ENCODE peak calls at places on chromosomes 13 and 19, in six cellular contexts. K is stimulated activated CD4-positive, alpha-beta T cell treated with anti-CD3 and anti-CD28 coated beads, TNF-alpha, amount 100 ng/mL, for 48 hours; Q is activated CD4-positive, alpha-beta T cell treated with anti-CD3 and anti-CD28 coated beads, Interleukin-2, amount 50 U/mL, for 24 hours; Y is astrocyte of the spinal cord; P is HTR-8/SVneo; L is mesothelial cell of epicardium. Z is an unnamed sample.

GRCh38 chr13:35712907-35713685 is 236.6 kb upstream of the MAB21L1 start:
- DNase-seq in K (no peak), Q (no peak), Y (peak), P (no peak), L (no peak), Z (no peak)

GRCh38 chr13:114118086-114118762 is 14.2 kb downstream of the RASA3 start:
- DNase-seq in K (no peak), Q (no peak), Y (no peak), P (no peak), L (no peak), Z (no peak)

GRCh38 chr13:58946274-58946673 is 1217.5 kb downstream of the DIAPH3 start:
- DNase-seq in K (no peak), Q (no peak), Y (peak), P (no peak), L (no peak), Z (no peak)

GRCh38 chr13:112326821-112327370 is 49.3 kb upstream of the SPACA7 start:
- DNase-seq in K (no peak), Q (no peak), Y (no peak), P (no peak), L (no peak), Z (no peak)

GRCh38 chr19:35211545-35212230 is 16.9 kb downstream of the FAM187B start:
- DNase-seq in K (no peak), Q (peak), Y (no peak), P (no peak), L (no peak), Z (peak)

GRCh38 chr19:35031072-35031881 is 1.0 kb downstream of the SCN1B start:
- DNase-seq in K (no peak), Q (no peak), Y (peak), P (peak), L (no peak), Z (peak)

GRCh38 chr19:17505218-17505617 is 6.2 kb upstream of the PGLS start:
- DNase-seq in K (no peak), Q (no peak), Y (no peak), P (no peak), L (no peak), Z (no peak)

GRCh38 chr13:50955212-50955611 is 45.6 kb downstream of the RNASEH2B start:
- DNase-seq in K (no peak), Q (no peak), Y (no peak), P (no peak), L (no peak), Z (no peak)

GRCh38 chr13:50320297-50320862 is 305.1 kb downstream of the KCNRG start:
- DNase-seq in K (no peak), Q (no peak), Y (peak), P (peak), L (no peak), Z (no peak)

GRCh38 chr19:15159251-15159650 is 41.5 kb downstream of the NOTCH3 start:
- DNase-seq in K (no peak), Q (no peak), Y (peak), P (no peak), L (no peak), Z (no peak)

GRCh38 chr13:42807866-42808265 is 26.5 kb downstream of the FAM216B start:
- DNase-seq in K (no peak), Q (no peak), Y (peak), P (peak), L (no peak), Z (no peak)

GRCh38 chr19:55809381-55810058 is 22.3 kb downstream of the NLRP11 start:
- DNase-seq in K (peak), Q (peak), Y (peak), P (peak), L (no peak), Z (no peak)

GRCh38 chr13:33172400-33172799 is 113.2 kb downstream of the STARD13 start:
- DNase-seq in K (no peak), Q (no peak), Y (peak), P (no peak), L (no peak), Z (no peak)

GRCh38 chr19:40740747-40741146 is 9.5 kb downstream of the ACTMAP start:
- DNase-seq in K (no peak), Q (no peak), Y (no peak), P (no peak), L (no peak), Z (no peak)

GRCh38 chr13:95067303-95067702 is 233.9 kb downstream of the ABCC4 start:
- DNase-seq in K (no peak), Q (no peak), Y (peak), P (no peak), L (no peak), Z (no peak)

GRCh38 chr13:101258071-101258470 is 158.2 kb downstream of the NALCN start:
- DNase-seq in K (peak), Q (peak), Y (peak), P (peak), L (no peak), Z (no peak)

GRCh38 chr19:38793186-38793585 is 4.2 kb downstream of the LGALS7B start:
- DNase-seq in K (no peak), Q (no peak), Y (peak), P (no peak), L (no peak), Z (no peak)

GRCh38 chr19:3509566-3509989 is 3.5 kb downstream of the FZR1 start:
- DNase-seq in K (peak), Q (no peak), Y (peak), P (no peak), L (no peak), Z (no peak)

GRCh38 chr13:31860002-31860401 is 120.7 kb downstream of the RXFP2 start:
- DNase-seq in K (no peak), Q (no peak), Y (no peak), P (no peak), L (no peak), Z (no peak)

GRCh38 chr13:23656637-23657036 is 86.4 kb downstream of the TNFRSF19 start:
- DNase-seq in K (no peak), Q (no peak), Y (peak), P (no peak), L (no peak), Z (no peak)

GRCh38 chr13:110636701-110637201 is 21.4 kb downstream of the NAXD start:
- DNase-seq in K (no peak), Q (no peak), Y (no peak), P (no peak), L (no peak), Z (no peak)

GRCh38 chr19:45952691-45953505 is 20.8 kb downstream of the NOVA2 start:
- DNase-seq in K (peak), Q (no peak), Y (peak), P (peak), L (peak), Z (peak)

GRCh38 chr13:76879211-76879875 is 6.9 kb downstream of the KCTD12 start:
- DNase-seq in K (peak), Q (peak), Y (peak), P (no peak), L (no peak), Z (peak)

GRCh38 chr13:101493541-101493940 is 41.1 kb downstream of the ITGBL1 start:
- DNase-seq in K (no peak), Q (no peak), Y (no peak), P (no peak), L (no peak), Z (no peak)

GRCh38 chr19:58577581-58578429 is 4.7 kb upstream of the MZF1 start:
- DNase-seq in K (no peak), Q (no peak), Y (no peak), P (no peak), L (peak), Z (no peak)

GRCh38 chr19:57903298-57904174 is 12.9 kb downstream of the ZNF417 start:
- DNase-seq in K (no peak), Q (no peak), Y (peak), P (no peak), L (no peak), Z (peak)

GRCh38 chr13:43939149-43939548 is 59.4 kb downstream of the LACC1 start:
- DNase-seq in K (no peak), Q (no peak), Y (no peak), P (no peak), L (no peak), Z (no peak)

GRCh38 chr13:106753241-106753640 is 185.3 kb upstream of the ARGLU1 start:
- DNase-seq in K (no peak), Q (no peak), Y (no peak), P (no peak), L (no peak), Z (no peak)

GRCh38 chr19:49761625-49762311 is 1.3 kb downstream of the TSKS start:
- DNase-seq in K (no peak), Q (no peak), Y (peak), P (no peak), L (no peak), Z (no peak)

GRCh38 chr13:114062754-114063153 is 69.7 kb downstream of the RASA3 start:
- DNase-seq in K (no peak), Q (no peak), Y (no peak), P (no peak), L (no peak), Z (no peak)

GRCh38 chr13:32037471-32037870 is 5.9 kb downstream of the FRY start:
- DNase-seq in K (no peak), Q (no peak), Y (no peak), P (no peak), L (no peak), Z (no peak)

GRCh38 chr13:102838982-102839381 is 6.8 kb upstream of the ERCC5 start:
- DNase-seq in K (no peak), Q (no peak), Y (no peak), P (no peak), L (no peak), Z (no peak)